ENCODE peak calls at places on chromosome 2, in ten cellular contexts. One of them, this sample, is unnamed.

GRCh38 chr2:157572725-157573124 is 55.9 kb downstream of the ACVR1C start:
- DNase-seq in tibial artery: no peak
- DNase-seq in EH: no peak
- DNase-seq in EL: no peak
- DNase-seq in CD4-positive, alpha-beta T cell: no peak
- DNase-seq in NCI-H1694: peak
- DNase-seq in kidney tubule cell: peak
- DNase-seq in lower leg skin: no peak
- DNase-seq in RWPE1: peak
- DNase-seq in NCI-H2081: peak
- DNase-seq in this sample: no peak

GRCh38 chr2:201451330-201452057 is at the start of the genes STRADB and TRAK2:
- DNase-seq in kidney tubule cell: peak
- DNase-seq in NCI-H1694: peak
- DNase-seq in RWPE1: peak
- DNase-seq in EH: peak
- DNase-seq in EL: peak
- DNase-seq in NCI-H2081: peak
- DNase-seq in lower leg skin: peak
- DNase-seq in CD4-positive, alpha-beta T cell: peak
- DNase-seq in tibial artery: peak
- DNase-seq in this sample: peak

GRCh38 chr2:140895378-140895777 is 1235.4 kb downstream of the LRP1B start:
- DNase-seq in NCI-H2081: no peak
- DNase-seq in tibial artery: no peak
- DNase-seq in RWPE1: no peak
- DNase-seq in NCI-H1694: no peak
- DNase-seq in CD4-positive, alpha-beta T cell: no peak
- DNase-seq in EL: no peak
- DNase-seq in lower leg skin: no peak
- DNase-seq in kidney tubule cell: no peak
- DNase-seq in EH: no peak
- DNase-seq in this sample: no peak

GRCh38 chr2:7027436-7027835 is 110.2 kb downstream of the RNF144A start:
- DNase-seq in EL: no peak
- DNase-seq in NCI-H1694: no peak
- DNase-seq in NCI-H2081: peak
- DNase-seq in kidney tubule cell: no peak
- DNase-seq in tibial artery: no peak
- DNase-seq in EH: peak
- DNase-seq in RWPE1: no peak
- DNase-seq in lower leg skin: no peak
- DNase-seq in CD4-positive, alpha-beta T cell: no peak
- DNase-seq in this sample: no peak

GRCh38 chr2:238731961-238732360 is 115.9 kb upstream of the TWIST2 start:
- DNase-seq in EL: no peak
- DNase-seq in NCI-H2081: no peak
- DNase-seq in CD4-positive, alpha-beta T cell: no peak
- DNase-seq in NCI-H1694: no peak
- DNase-seq in RWPE1: no peak
- DNase-seq in EH: peak
- DNase-seq in kidney tubule cell: no peak
- DNase-seq in tibial artery: no peak
- DNase-seq in lower leg skin: peak
- DNase-seq in this sample: no peak

GRCh38 chr2:47344890-47345583 is 57.9 kb upstream of the MSH2 start:
- DNase-seq in EL: peak
- DNase-seq in EH: peak
- DNase-seq in CD4-positive, alpha-beta T cell: no peak
- DNase-seq in tibial artery: peak
- DNase-seq in NCI-H1694: peak
- DNase-seq in NCI-H2081: peak
- DNase-seq in kidney tubule cell: peak
- DNase-seq in RWPE1: peak
- DNase-seq in lower leg skin: peak
- DNase-seq in this sample: no peak

GRCh38 chr2:100983684-100984310 is 18.3 kb upstream of the RPL31 start:
- DNase-seq in kidney tubule cell: no peak
- DNase-seq in NCI-H1694: no peak
- DNase-seq in RWPE1: no peak
- DNase-seq in tibial artery: no peak
- DNase-seq in EL: no peak
- DNase-seq in NCI-H2081: no peak
- DNase-seq in CD4-positive, alpha-beta T cell: no peak
- DNase-seq in EH: no peak
- DNase-seq in lower leg skin: no peak
- DNase-seq in this sample: no peak

GRCh38 chr2:195318440-195319111 is 338.4 kb upstream of the SLC39A10 start:
- DNase-seq in kidney tubule cell: peak
- DNase-seq in CD4-positive, alpha-beta T cell: peak
- DNase-seq in EH: peak
- DNase-seq in NCI-H1694: peak
- DNase-seq in lower leg skin: no peak
- DNase-seq in NCI-H2081: peak
- DNase-seq in RWPE1: peak
- DNase-seq in tibial artery: no peak
- DNase-seq in EL: peak
- DNase-seq in this sample: peak

GRCh38 chr2:74292752-74293151 is 50.5 kb downstream of the SLC4A5 start:
- DNase-seq in EH: peak
- DNase-seq in kidney tubule cell: no peak
- DNase-seq in lower leg skin: no peak
- DNase-seq in tibial artery: no peak
- DNase-seq in NCI-H2081: no peak
- DNase-seq in CD4-positive, alpha-beta T cell: no peak
- DNase-seq in NCI-H1694: no peak
- DNase-seq in RWPE1: no peak
- DNase-seq in EL: no peak
- DNase-seq in this sample: no peak

GRCh38 chr2:189633392-189633811 is 27.9 kb upstream of the ASNSD1 start:
- DNase-seq in RWPE1: no peak
- DNase-seq in CD4-positive, alpha-beta T cell: peak
- DNase-seq in EH: no peak
- DNase-seq in EL: peak
- DNase-seq in lower leg skin: no peak
- DNase-seq in NCI-H1694: no peak
- DNase-seq in tibial artery: no peak
- DNase-seq in NCI-H2081: no peak
- DNase-seq in kidney tubule cell: no peak
- DNase-seq in this sample: no peak

GRCh38 chr2:214481204-214481603 is 70.3 kb downstream of the VWC2L start:
- DNase-seq in lower leg skin: no peak
- DNase-seq in NCI-H2081: no peak
- DNase-seq in NCI-H1694: no peak
- DNase-seq in EL: peak
- DNase-seq in tibial artery: no peak
- DNase-seq in RWPE1: no peak
- DNase-seq in kidney tubule cell: no peak
- DNase-seq in EH: peak
- DNase-seq in CD4-positive, alpha-beta T cell: no peak
- DNase-seq in this sample: no peak

GRCh38 chr2:19900536-19901200 is 1.1 kb downstream of the TTC32 start:
- DNase-seq in lower leg skin: no peak
- DNase-seq in kidney tubule cell: peak
- DNase-seq in EH: peak
- DNase-seq in tibial artery: no peak
- DNase-seq in CD4-positive, alpha-beta T cell: peak
- DNase-seq in EL: peak
- DNase-seq in NCI-H1694: no peak
- DNase-seq in NCI-H2081: peak
- DNase-seq in RWPE1: peak
- DNase-seq in this sample: peak

GRCh38 chr2:1140389-1141003 is 189.8 kb downstream of the SNTG2 start:
- DNase-seq in CD4-positive, alpha-beta T cell: peak
- DNase-seq in EL: peak
- DNase-seq in tibial artery: no peak
- DNase-seq in kidney tubule cell: peak
- DNase-seq in RWPE1: peak
- DNase-seq in NCI-H2081: no peak
- DNase-seq in EH: peak
- DNase-seq in lower leg skin: no peak
- DNase-seq in NCI-H1694: no peak
- DNase-seq in this sample: peak